ENCODE peak calls at places on chromosomes 4 and X, in ten cellular contexts. One of them, this sample, is unnamed.

GRCh38 chrX:18984381-18985185 is 669 bp upstream of the PHKA2 start:
- DNase-seq in pons: peak; percentile 72
- DNase-seq in activated naive CD4-positive, alpha-beta T cell treated with Interleukin-2 at 50 U/mL for 16 hours: peak; percentile 84
- DNase-seq in SJCRH30: peak; percentile 90
- DNase-seq in SIG-M5: peak; percentile 6
- DNase-seq in NCI-H460: peak; percentile 76
- DNase-seq in stimulated activated CD8-positive, alpha-beta memory T cell treated with anti-CD3 and anti-CD28 coated beads, Interleukin-7, amount 100 ng/mL, for 24 hours: peak; percentile 75
- DNase-seq in uterus: peak; percentile 73
- DNase-seq in T-helper 9 cell: peak; percentile 83
- DNase-seq in endodermal cell: peak; percentile 92
- DNase-seq in this sample: peak; percentile 67

GRCh38 chr4:98688416-98689290 is 30.2 kb upstream of the TSPAN5 start:
- DNase-seq in uterus: no peak
- DNase-seq in pons: no peak
- DNase-seq in SIG-M5: no peak
- DNase-seq in endodermal cell: no peak
- DNase-seq in T-helper 9 cell: no peak
- DNase-seq in activated naive CD4-positive, alpha-beta T cell treated with Interleukin-2 at 50 U/mL for 16 hours: peak; percentile 24
- DNase-seq in NCI-H460: peak; percentile 41
- DNase-seq in stimulated activated CD8-positive, alpha-beta memory T cell treated with anti-CD3 and anti-CD28 coated beads, Interleukin-7, amount 100 ng/mL, for 24 hours: no peak
- DNase-seq in SJCRH30: peak; percentile 22
- DNase-seq in this sample: no peak

GRCh38 chrX:154082396-154083133 is 15.0 kb downstream of the MECP2 start:
- DNase-seq in stimulated activated CD8-positive, alpha-beta memory T cell treated with anti-CD3 and anti-CD28 coated beads, Interleukin-7, amount 100 ng/mL, for 24 hours: no peak
- DNase-seq in NCI-H460: peak; percentile 38
- DNase-seq in uterus: no peak
- DNase-seq in endodermal cell: no peak
- DNase-seq in pons: no peak
- DNase-seq in T-helper 9 cell: no peak
- DNase-seq in activated naive CD4-positive, alpha-beta T cell treated with Interleukin-2 at 50 U/mL for 16 hours: no peak
- DNase-seq in SJCRH30: no peak
- DNase-seq in SIG-M5: no peak
- DNase-seq in this sample: no peak

GRCh38 chrX:16125520-16126149 is 2.3 kb downstream of the GRPR start:
- DNase-seq in NCI-H460: no peak
- DNase-seq in endodermal cell: no peak
- DNase-seq in SIG-M5: no peak
- DNase-seq in T-helper 9 cell: no peak
- DNase-seq in activated naive CD4-positive, alpha-beta T cell treated with Interleukin-2 at 50 U/mL for 16 hours: no peak
- DNase-seq in pons: no peak
- DNase-seq in uterus: no peak
- DNase-seq in stimulated activated CD8-positive, alpha-beta memory T cell treated with anti-CD3 and anti-CD28 coated beads, Interleukin-7, amount 100 ng/mL, for 24 hours: no peak
- DNase-seq in SJCRH30: no peak
- DNase-seq in this sample: no peak

GRCh38 chrX:153633607-153634180 is 13.3 kb upstream of the DUSP9 start:
- DNase-seq in endodermal cell: peak; percentile 20
- DNase-seq in pons: no peak
- DNase-seq in SIG-M5: no peak
- DNase-seq in NCI-H460: no peak
- DNase-seq in uterus: peak; percentile 4
- DNase-seq in stimulated activated CD8-positive, alpha-beta memory T cell treated with anti-CD3 and anti-CD28 coated beads, Interleukin-7, amount 100 ng/mL, for 24 hours: no peak
- DNase-seq in SJCRH30: no peak
- DNase-seq in activated naive CD4-positive, alpha-beta T cell treated with Interleukin-2 at 50 U/mL for 16 hours: no peak
- DNase-seq in T-helper 9 cell: no peak
- DNase-seq in this sample: peak; percentile 19

GRCh38 chr4:139593091-139593564 is 37.1 kb upstream of the SETD7 start:
- DNase-seq in pons: no peak
- DNase-seq in uterus: no peak
- DNase-seq in NCI-H460: no peak
- DNase-seq in activated naive CD4-positive, alpha-beta T cell treated with Interleukin-2 at 50 U/mL for 16 hours: no peak
- DNase-seq in SIG-M5: no peak
- DNase-seq in stimulated activated CD8-positive, alpha-beta memory T cell treated with anti-CD3 and anti-CD28 coated beads, Interleukin-7, amount 100 ng/mL, for 24 hours: no peak
- DNase-seq in T-helper 9 cell: no peak
- DNase-seq in endodermal cell: peak; percentile 80
- DNase-seq in SJCRH30: no peak
- DNase-seq in this sample: no peak

GRCh38 chrX:102934624-102935023 is 2.4 kb upstream of the RAB40AL start:
- DNase-seq in SIG-M5: no peak
- DNase-seq in SJCRH30: peak; percentile 43
- DNase-seq in NCI-H460: no peak
- DNase-seq in pons: peak; percentile 19
- DNase-seq in activated naive CD4-positive, alpha-beta T cell treated with Interleukin-2 at 50 U/mL for 16 hours: peak; percentile 10
- DNase-seq in stimulated activated CD8-positive, alpha-beta memory T cell treated with anti-CD3 and anti-CD28 coated beads, Interleukin-7, amount 100 ng/mL, for 24 hours: no peak
- DNase-seq in endodermal cell: peak; percentile 74
- DNase-seq in uterus: no peak
- DNase-seq in T-helper 9 cell: peak; percentile 29
- DNase-seq in this sample: peak; percentile 20

GRCh38 chrX:40735318-40736169 is at the start of gene MED14:
- DNase-seq in uterus: peak; percentile 88
- DNase-seq in pons: peak; percentile 82
- DNase-seq in activated naive CD4-positive, alpha-beta T cell treated with Interleukin-2 at 50 U/mL for 16 hours: peak; percentile 90
- DNase-seq in T-helper 9 cell: peak; percentile 94
- DNase-seq in endodermal cell: peak; percentile 95
- DNase-seq in SIG-M5: peak; percentile 55
- DNase-seq in NCI-H460: peak; percentile 85
- DNase-seq in SJCRH30: peak; percentile 82
- DNase-seq in stimulated activated CD8-positive, alpha-beta memory T cell treated with anti-CD3 and anti-CD28 coated beads, Interleukin-7, amount 100 ng/mL, for 24 hours: peak; percentile 67
- DNase-seq in this sample: peak; percentile 76

GRCh38 chrX:51837926-51838325 is 55.5 kb upstream of the MAGED1 start:
- DNase-seq in activated naive CD4-positive, alpha-beta T cell treated with Interleukin-2 at 50 U/mL for 16 hours: no peak
- DNase-seq in NCI-H460: no peak
- DNase-seq in stimulated activated CD8-positive, alpha-beta memory T cell treated with anti-CD3 and anti-CD28 coated beads, Interleukin-7, amount 100 ng/mL, for 24 hours: no peak
- DNase-seq in SJCRH30: peak; percentile 60
- DNase-seq in pons: peak; percentile 24
- DNase-seq in uterus: peak; percentile 67
- DNase-seq in SIG-M5: no peak
- DNase-seq in T-helper 9 cell: no peak
- DNase-seq in endodermal cell: no peak
- DNase-seq in this sample: peak; percentile 25

GRCh38 chr4:31058656-31059055 is 338.5 kb downstream of the PCDH7 start:
- DNase-seq in endodermal cell: no peak
- DNase-seq in SIG-M5: no peak
- DNase-seq in pons: peak; percentile 77
- DNase-seq in stimulated activated CD8-positive, alpha-beta memory T cell treated with anti-CD3 and anti-CD28 coated beads, Interleukin-7, amount 100 ng/mL, for 24 hours: no peak
- DNase-seq in activated naive CD4-positive, alpha-beta T cell treated with Interleukin-2 at 50 U/mL for 16 hours: no peak
- DNase-seq in T-helper 9 cell: no peak
- DNase-seq in uterus: no peak
- DNase-seq in SJCRH30: no peak
- DNase-seq in NCI-H460: no peak
- DNase-seq in this sample: no peak

GRCh38 chrX:123217728-123218127 is 33.6 kb downstream of the GRIA3 start:
- DNase-seq in uterus: no peak
- DNase-seq in stimulated activated CD8-positive, alpha-beta memory T cell treated with anti-CD3 and anti-CD28 coated beads, Interleukin-7, amount 100 ng/mL, for 24 hours: no peak
- DNase-seq in activated naive CD4-positive, alpha-beta T cell treated with Interleukin-2 at 50 U/mL for 16 hours: no peak
- DNase-seq in NCI-H460: no peak
- DNase-seq in SIG-M5: no peak
- DNase-seq in endodermal cell: no peak
- DNase-seq in pons: no peak
- DNase-seq in T-helper 9 cell: no peak
- DNase-seq in SJCRH30: no peak
- DNase-seq in this sample: no peak

GRCh38 chr4:794911-795725 is 30.8 kb downstream of the CPLX1 start:
- DNase-seq in T-helper 9 cell: no peak
- DNase-seq in SJCRH30: no peak
- DNase-seq in uterus: no peak
- DNase-seq in SIG-M5: no peak
- DNase-seq in NCI-H460: no peak
- DNase-seq in pons: no peak
- DNase-seq in activated naive CD4-positive, alpha-beta T cell treated with Interleukin-2 at 50 U/mL for 16 hours: peak; percentile 26
- DNase-seq in endodermal cell: peak; percentile 66
- DNase-seq in stimulated activated CD8-positive, alpha-beta memory T cell treated with anti-CD3 and anti-CD28 coated beads, Interleukin-7, amount 100 ng/mL, for 24 hours: no peak
- DNase-seq in this sample: no peak

GRCh38 chr4:159390648-159391047 is 287.8 kb downstream of the RAPGEF2 start:
- DNase-seq in uterus: no peak
- DNase-seq in SIG-M5: no peak
- DNase-seq in stimulated activated CD8-positive, alpha-beta memory T cell treated with anti-CD3 and anti-CD28 coated beads, Interleukin-7, amount 100 ng/mL, for 24 hours: no peak
- DNase-seq in SJCRH30: peak; percentile 42
- DNase-seq in endodermal cell: no peak
- DNase-seq in activated naive CD4-positive, alpha-beta T cell treated with Interleukin-2 at 50 U/mL for 16 hours: no peak
- DNase-seq in NCI-H460: no peak
- DNase-seq in pons: no peak
- DNase-seq in T-helper 9 cell: no peak
- DNase-seq in this sample: no peak

GRCh38 chrX:71532078-71532752 is 689 bp upstream of the OGT start:
- DNase-seq in uterus: no peak
- DNase-seq in stimulated activated CD8-positive, alpha-beta memory T cell treated with anti-CD3 and anti-CD28 coated beads, Interleukin-7, amount 100 ng/mL, for 24 hours: no peak
- DNase-seq in activated naive CD4-positive, alpha-beta T cell treated with Interleukin-2 at 50 U/mL for 16 hours: peak; percentile 60
- DNase-seq in SIG-M5: peak; percentile 42
- DNase-seq in NCI-H460: peak; percentile 15
- DNase-seq in pons: peak; percentile 28
- DNase-seq in T-helper 9 cell: peak; percentile 50
- DNase-seq in endodermal cell: no peak
- DNase-seq in SJCRH30: no peak
- DNase-seq in this sample: no peak

GRCh38 chr4:1172971-1173757 is 781 bp upstream of the SPON2 start:
- DNase-seq in NCI-H460: no peak
- DNase-seq in endodermal cell: peak; percentile 63
- DNase-seq in pons: no peak
- DNase-seq in SJCRH30: peak; percentile 36
- DNase-seq in activated naive CD4-positive, alpha-beta T cell treated with Interleukin-2 at 50 U/mL for 16 hours: no peak
- DNase-seq in uterus: peak; percentile 87
- DNase-seq in SIG-M5: no peak
- DNase-seq in stimulated activated CD8-positive, alpha-beta memory T cell treated with anti-CD3 and anti-CD28 coated beads, Interleukin-7, amount 100 ng/mL, for 24 hours: no peak
- DNase-seq in T-helper 9 cell: no peak
- DNase-seq in this sample: peak; percentile 44

This sample was measured in tibial artery.